ENCODE peak calls at places on chromosomes 2 and 18, in ten cellular contexts. M, T, K, Q, X, L, V, N, F and P are unnamed samples.

GRCh38 chr2:43127208-43127940 is 99.0 kb downstream of the ZFP36L2 start:
- DNase-seq in T (peak), M (peak), V (no peak), Q (peak), X (no peak), N (peak), K (no peak), F (no peak), L (no peak), P (peak)

GRCh38 chr18:59783138-59783537 is 85.9 kb upstream of the CCBE1 start:
- DNase-seq in Q (peak), F (peak), N (peak), X (peak), L (no peak), V (peak), K (no peak), M (peak), T (no peak), P (peak)

GRCh38 chr2:15313657-15314056 is 247.5 kb downstream of the NBAS start:
- DNase-seq in K (no peak), F (no peak), X (no peak), Q (peak), T (no peak), N (peak), M (peak), L (no peak), V (peak), P (no peak)

GRCh38 chr2:21276163-21276562 is 152.4 kb downstream of the TDRD15 start:
- DNase-seq in K (no peak), L (no peak), N (no peak), X (no peak), M (no peak), V (no peak), T (no peak), F (no peak), Q (no peak), P (no peak)

GRCh38 chr18:38421016-38421415 is 855.4 kb upstream of the CELF4 start:
- DNase-seq in X (no peak), N (no peak), M (no peak), F (no peak), Q (no peak), K (no peak), L (no peak), T (no peak), V (no peak), P (no peak)

GRCh38 chr2:207502799-207503198 is 27.0 kb upstream of the CREB1 start:
- DNase-seq in M (no peak), K (no peak), V (no peak), L (no peak), T (no peak), Q (peak), X (no peak), N (peak), F (no peak), P (no peak)

GRCh38 chr2:200590090-200590489 is 4.3 kb downstream of the AOX1 start:
- DNase-seq in X (no peak), T (peak), N (no peak), M (peak), L (no peak), F (peak), V (no peak), Q (no peak), K (no peak), P (no peak)

GRCh38 chr2:188079176-188079575 is 212.5 kb upstream of the GULP1 start:
- DNase-seq in X (no peak), T (no peak), V (peak), L (no peak), F (no peak), Q (no peak), M (peak), N (no peak), K (no peak), P (no peak)

GRCh38 chr2:235936493-235936892 is 231.7 kb downstream of the GBX2 start:
- DNase-seq in K (no peak), X (peak), V (no peak), T (no peak), Q (peak), M (peak), L (no peak), F (no peak), N (no peak), P (no peak)

GRCh38 chr2:191864623-191865521 is 18.0 kb upstream of the CAVIN2 start:
- DNase-seq in L (no peak), K (no peak), Q (no peak), N (no peak), T (no peak), F (no peak), M (peak), X (peak), V (peak), P (no peak)

GRCh38 chr2:35410431-35411061 is 945.0 kb upstream of the CRIM1 start:
- DNase-seq in M (peak), N (peak), K (no peak), Q (peak), X (peak), V (peak), F (no peak), L (peak), T (peak), P (peak)

GRCh38 chr2:35409762-35410161 is 945.8 kb upstream of the CRIM1 start:
- DNase-seq in N (no peak), X (no peak), T (no peak), Q (no peak), V (no peak), K (no peak), F (no peak), L (no peak), M (no peak), P (no peak)

GRCh38 chr2:35415282-35415681 is 940.3 kb upstream of the CRIM1 start:
- DNase-seq in M (no peak), V (no peak), L (no peak), T (no peak), K (no peak), Q (no peak), X (no peak), F (no peak), N (no peak), P (no peak)
- TF ChIP-seq CTCF in M (no peak), V (peak), L (peak), T (peak), K (no peak), Q (peak), X (peak), F (no peak), N (no peak), P (peak)

GRCh38 chr2:105405291-105405690 is 6.4 kb upstream of the FHL2 start:
- DNase-seq in T (no peak), K (no peak), X (no peak), Q (no peak), L (no peak), F (no peak), M (peak), V (no peak), N (no peak), P (no peak)
- TF ChIP-seq CTCF in T (no peak), K (no peak), X (no peak), Q (no peak), L (no peak), F (no peak), M (no peak), V (no peak), N (no peak), P (no peak)

GRCh38 chr2:86105252-86105968 is at the start of gene POLR1A:
- DNase-seq in K (peak), M (peak), F (peak), L (peak), Q (peak), V (peak), X (peak), T (peak), N (peak), P (peak)
- TF ChIP-seq CTCF in K (no peak), M (no peak), F (no peak), L (peak), Q (no peak), V (peak), X (no peak), T (no peak), N (no peak), P (no peak)

GRCh38 chr2:2809771-2810170 is 478.7 kb upstream of the MYT1L start:
- DNase-seq in L (no peak), T (no peak), N (no peak), Q (no peak), M (no peak), X (no peak), F (no peak), V (no peak), K (no peak), P (no peak)

GRCh38 chr2:2810504-2810903 is 479.4 kb upstream of the MYT1L start:
- DNase-seq in X (no peak), V (no peak), M (no peak), K (no peak), N (no peak), T (no peak), L (no peak), F (no peak), Q (no peak), P (no peak)

GRCh38 chr2:2812117-2812516 is 481.0 kb upstream of the MYT1L start:
- DNase-seq in T (no peak), L (peak), K (no peak), M (no peak), Q (no peak), X (no peak), V (no peak), N (no peak), F (no peak), P (no peak)

GRCh38 chr2:2808551-2809058 is 477.5 kb upstream of the MYT1L start:
- DNase-seq in X (no peak), Q (no peak), T (no peak), K (no peak), N (no peak), V (no peak), L (no peak), M (no peak), F (no peak), P (no peak)

DNA sequence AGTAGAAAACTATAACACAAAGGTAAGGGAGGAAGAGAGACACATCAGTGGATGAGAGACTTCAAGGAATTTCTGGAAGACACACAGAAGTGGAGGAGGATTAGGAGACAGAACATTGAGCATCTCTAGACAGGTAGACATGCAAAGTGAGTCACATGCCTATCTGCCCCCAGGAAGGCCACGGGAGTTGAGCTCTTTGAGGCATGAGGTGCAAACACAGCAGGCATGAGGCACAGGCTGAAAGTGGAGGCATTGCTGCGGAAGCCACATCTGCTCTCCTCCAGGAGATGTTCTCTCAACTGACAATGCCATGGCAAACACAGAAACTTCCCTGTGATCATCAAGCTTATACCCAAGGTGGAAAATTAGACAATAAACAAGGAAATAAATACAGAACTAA is 481.6 kb upstream of the MYT1L start:
- DNase-seq in X (no peak), K (no peak), L (no peak), M (no peak), N (no peak), Q (no peak), F (no peak), V (no peak), T (no peak), P (no peak)
- TF ChIP-seq CTCF in X (no peak), K (no peak), L (no peak), M (no peak), N (no peak), Q (no peak), F (no peak), V (no peak), T (no peak), P (no peak)